ENCODE peak calls at places on chromosomes 7 and 10, in six cellular contexts. H, E, M, L, R and A are unnamed samples.

GRCh38 chr10:36519909-36520308 is 605.5 kb upstream of the ANKRD30A start:
- DNase-seq in M (no peak), R (no peak), H (no peak), E (no peak), L (no peak), A (no peak)

GRCh38 chr10:88408111-88408510 is 175.0 kb downstream of the RNLS start:
- DNase-seq in M (no peak), H (no peak), L (no peak), R (no peak), E (no peak), A (no peak)

GRCh38 chr10:30495687-30496086 is 61.7 kb downstream of the MAP3K8 start:
- DNase-seq in L (peak; percentile 55), H (no peak), E (peak; percentile 46), M (no peak), R (no peak), A (no peak)

GRCh38 chr10:3412071-3412582 is 239.5 kb upstream of the PITRM1 start:
- DNase-seq in M (no peak), H (no peak), L (no peak), R (no peak), E (no peak), A (no peak)

GRCh38 chr10:79053081-79053434 is 15.7 kb upstream of the ZMIZ1 start:
- DNase-seq in L (no peak), E (no peak), M (peak; percentile 15), H (no peak), R (no peak), A (no peak)

GRCh38 chr7:7862393-7862792 is 106.2 kb upstream of the GLCCI1 start:
- DNase-seq in H (no peak), M (no peak), L (peak; percentile 7), R (no peak), E (no peak), A (no peak)

GRCh38 chr7:128201067-128201689 is 39.9 kb upstream of the LEP start:
- DNase-seq in H (no peak), E (no peak), M (no peak), L (no peak), R (no peak), A (no peak)

GRCh38 chr7:131145770-131146169 is 181.9 kb upstream of the MKLN1 start:
- DNase-seq in L (peak; percentile 71), R (no peak), E (no peak), M (no peak), H (peak; percentile 72), A (no peak)

GRCh38 chr7:81210092-81211064 is 291.5 kb upstream of the SEMA3C start:
- DNase-seq in L (peak; percentile 54), H (no peak), E (peak; percentile 33), R (no peak), M (no peak), A (no peak)

GRCh38 chr10:99457808-99458207 is 27.4 kb upstream of the GOT1 start:
- DNase-seq in M (no peak), L (peak; percentile 12), E (no peak), R (no peak), H (no peak), A (no peak)

GRCh38 chr7:24965831-24966708 is 13.9 kb downstream of the OSBPL3 start:
- DNase-seq in M (peak; percentile 57), H (no peak), L (peak; percentile 79), E (peak; percentile 87), R (no peak), A (no peak)

GRCh38 chr10:780536-781524 is 91.4 kb upstream of the DIP2C start:
- DNase-seq in M (no peak), R (no peak), H (no peak), L (no peak), E (no peak), A (no peak)

GRCh38 chr7:138564365-138564764 is 104.3 kb downstream of the TRIM24 start:
- DNase-seq in M (no peak), H (no peak), R (no peak), L (peak; percentile 69), E (peak; percentile 76), A (peak; percentile 82)

GRCh38 chr10:101310528-101311439 is 43.2 kb upstream of the BTRC start:
- DNase-seq in E (peak; percentile 28), H (no peak), M (no peak), R (no peak), L (no peak), A (no peak)

GRCh38 chr10:30647089-30647488 is 17.5 kb upstream of the LYZL2 start:
- DNase-seq in M (no peak), R (no peak), L (no peak), H (no peak), E (no peak), A (no peak)

GRCh38 chr7:158190756-158191155 is 396.9 kb downstream of the PTPRN2 start:
- DNase-seq in H (no peak), E (no peak), L (no peak), R (no peak), M (no peak), A (no peak)

DNA sequence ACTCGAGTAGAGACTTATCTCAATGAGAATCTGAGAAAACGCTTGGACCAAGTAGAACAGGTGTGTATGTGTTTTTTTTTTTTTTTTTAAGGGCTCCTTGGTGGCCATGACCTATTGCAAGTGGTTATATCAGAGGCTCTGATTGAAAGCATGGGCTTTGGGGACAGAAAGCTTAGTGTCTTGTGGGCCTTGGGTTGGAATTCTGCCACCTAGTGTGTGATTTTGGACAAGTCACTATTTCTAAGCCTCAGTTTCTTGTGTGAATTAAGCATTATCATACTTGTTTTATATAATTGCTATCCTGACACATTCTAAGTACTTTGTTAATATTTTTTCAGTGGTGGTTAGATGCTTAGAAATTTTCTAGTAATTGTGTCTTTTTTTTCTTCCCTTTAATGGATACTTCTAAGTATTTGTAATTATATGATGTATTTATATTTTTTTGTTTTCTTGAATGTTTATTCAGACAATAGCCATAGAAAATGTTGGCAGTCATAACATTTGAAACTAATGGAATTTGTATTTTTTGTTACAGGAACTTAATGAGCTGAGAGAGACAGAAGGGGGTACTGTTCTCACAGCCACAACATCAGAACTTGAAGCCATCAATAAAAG is 33.1 kb downstream of the SMC3 start:
- DNase-seq in H (peak; percentile 57), R (no peak), E (peak; percentile 70), M (no peak), L (peak; percentile 70), A (peak; percentile 21)
- TF ChIP-seq CTCF in H (peak; percentile 81), R (no peak), E (peak; percentile 63), M (peak; percentile 24), L (peak; percentile 64), A (peak; percentile 41)

GRCh38 chr7:120272261-120272895 is 597 bp upstream of the KCND2 start:
- DNase-seq in E (peak; percentile 66), L (peak; percentile 66), H (no peak), R (no peak), M (no peak), A (peak; percentile 34)
- TF ChIP-seq CTCF in E (peak; percentile 71), L (peak; percentile 86), H (peak; percentile 85), R (peak; percentile 27), M (peak; percentile 21), A (peak; percentile 84)

DNA sequence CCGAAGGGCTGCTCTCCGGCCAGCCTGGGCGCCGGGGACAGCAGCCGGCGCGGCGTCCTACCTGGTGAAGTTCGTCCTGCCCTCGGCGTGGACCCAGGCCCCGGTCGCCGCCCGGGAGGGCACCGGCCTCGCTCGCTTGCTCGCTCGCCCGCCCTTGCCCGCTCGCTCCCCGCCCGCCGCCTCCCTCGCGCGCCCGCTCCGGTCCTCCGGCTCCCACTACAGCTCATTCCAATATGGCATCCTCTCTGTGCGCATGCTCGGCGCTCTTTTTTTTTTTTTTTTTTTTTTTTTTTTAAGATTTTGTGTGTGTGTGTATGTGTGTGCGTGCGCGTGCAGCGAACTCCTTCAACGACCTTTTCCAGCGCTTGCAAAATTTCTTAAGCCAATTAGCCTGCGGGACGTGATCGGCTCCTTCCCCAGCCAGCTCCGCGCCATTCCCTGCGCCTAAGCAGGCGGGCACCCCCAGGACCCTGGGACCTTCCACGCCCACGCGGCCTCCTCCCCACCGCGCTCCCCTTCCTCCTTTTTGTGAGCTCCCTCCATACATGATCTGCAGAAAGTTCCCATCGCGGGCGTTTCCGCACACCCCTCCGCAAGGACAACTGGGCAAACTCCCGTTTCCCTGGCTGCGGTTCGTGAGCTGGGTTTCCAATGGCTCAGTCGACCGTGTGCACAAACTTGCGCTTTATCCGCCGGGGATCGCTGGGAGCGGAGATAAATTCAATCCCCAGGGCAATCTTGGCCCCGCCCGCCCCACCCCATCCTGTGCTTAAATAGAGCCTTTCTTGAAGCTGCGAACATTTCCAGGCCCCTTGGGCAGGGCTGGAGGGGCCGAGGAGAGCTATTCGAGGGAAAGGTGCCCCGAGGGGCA is at the start of gene SFMBT2:
- DNase-seq in R (no peak), M (peak; percentile 42), L (peak; percentile 27), H (no peak), E (peak; percentile 49), A (no peak)
- TF ChIP-seq CTCF in R (no peak), M (no peak), L (no peak), H (no peak), E (peak; percentile 11), A (no peak)

GRCh38 chr10:113558336-113558735 is 5.5 kb downstream of the HABP2 start:
- DNase-seq in R (no peak), E (no peak), M (no peak), L (no peak), H (no peak), A (no peak)
- TF ChIP-seq CTCF in R (no peak), E (no peak), M (no peak), L (no peak), H (no peak), A (no peak)

GRCh38 chr7:132575336-132575986 is 809 bp downstream of the PLXNA4 start:
- DNase-seq in H (no peak), M (peak; percentile 30), E (peak; percentile 21), R (no peak), L (peak; percentile 53), A (no peak)
- TF ChIP-seq CTCF in H (peak; percentile 17), M (no peak), E (no peak), R (no peak), L (peak; percentile 38), A (peak; percentile 54)

GRCh38 chr7:6422095-6422494 is 25.7 kb downstream of the DAGLB start:
- DNase-seq in H (no peak), R (no peak), M (no peak), L (no peak), E (no peak), A (no peak)

GRCh38 chr7:6425948-6426347 is 21.8 kb downstream of the DAGLB start:
- DNase-seq in E (no peak), L (no peak), M (no peak), H (no peak), R (no peak), A (no peak)

GRCh38 chr7:6422926-6423632 is 24.7 kb downstream of the DAGLB start:
- DNase-seq in L (no peak), R (no peak), E (no peak), M (no peak), H (no peak), A (no peak)

GRCh38 chr7:6424702-6425072 is 23.1 kb downstream of the DAGLB start:
- DNase-seq in L (no peak), H (no peak), E (no peak), M (no peak), R (no peak), A (no peak)

GRCh38 chr7:6423942-6424701 is 23.6 kb downstream of the DAGLB start:
- DNase-seq in R (peak; percentile 90), M (peak; percentile 36), H (no peak), L (peak; percentile 61), E (peak; percentile 76), A (no peak)
- TF ChIP-seq CTCF in R (no peak), M (no peak), H (no peak), L (peak; percentile 48), E (peak; percentile 46), A (no peak)

GRCh38 chr7:134705716-134706115 is 59.1 kb downstream of the BPGM start:
- DNase-seq in L (no peak), H (no peak), M (no peak), E (no peak), R (no peak), A (no peak)
- TF ChIP-seq CTCF in L (no peak), H (no peak), M (no peak), E (no peak), R (no peak), A (no peak)